ENCODE peak calls at places on chromosomes 2 and 18, in ten cellular contexts. One of them, this sample, is unnamed.

GRCh38 chr18:48662021-48662661 is 123.3 kb downstream of the CTIF start:
- DNase-seq in heart right ventricle: no peak
- DNase-seq in NCI-H1092 treated with DMSO at 0.1 percent for 48 hours: no peak
- DNase-seq in pancreas: no peak
- DNase-seq in AG10803: peak; percentile 69
- DNase-seq in upper lobe of right lung: no peak
- DNase-seq in HT1080: peak; percentile 65
- DNase-seq in skeletal muscle cell: no peak
- DNase-seq in hypothalamus: no peak
- DNase-seq in GM13977: no peak
- DNase-seq in this sample: no peak

GRCh38 chr2:235027558-235028214 is 75.9 kb downstream of the SH3BP4 start:
- DNase-seq in hypothalamus: no peak
- DNase-seq in skeletal muscle cell: no peak
- DNase-seq in HT1080: peak; percentile 73
- DNase-seq in GM13977: no peak
- DNase-seq in upper lobe of right lung: peak; percentile 29
- DNase-seq in heart right ventricle: no peak
- DNase-seq in NCI-H1092 treated with DMSO at 0.1 percent for 48 hours: no peak
- DNase-seq in AG10803: peak; percentile 84
- DNase-seq in pancreas: no peak
- DNase-seq in this sample: no peak

GRCh38 chr2:150309681-150310080 is 177.8 kb downstream of the RND3 start:
- DNase-seq in GM13977: no peak
- DNase-seq in NCI-H1092 treated with DMSO at 0.1 percent for 48 hours: no peak
- DNase-seq in skeletal muscle cell: no peak
- DNase-seq in heart right ventricle: no peak
- DNase-seq in upper lobe of right lung: no peak
- DNase-seq in hypothalamus: no peak
- DNase-seq in HT1080: no peak
- DNase-seq in pancreas: no peak
- DNase-seq in AG10803: no peak
- DNase-seq in this sample: no peak

GRCh38 chr2:7994397-7994951 is 687.4 kb upstream of the ID2 start:
- DNase-seq in skeletal muscle cell: no peak
- DNase-seq in hypothalamus: no peak
- DNase-seq in heart right ventricle: peak; percentile 17
- DNase-seq in GM13977: no peak
- DNase-seq in upper lobe of right lung: no peak
- DNase-seq in HT1080: no peak
- DNase-seq in AG10803: no peak
- DNase-seq in pancreas: peak; percentile 59
- DNase-seq in NCI-H1092 treated with DMSO at 0.1 percent for 48 hours: peak; percentile 56
- DNase-seq in this sample: no peak

GRCh38 chr2:11319939-11320338 is 24.5 kb downstream of the ROCK2 start:
- DNase-seq in NCI-H1092 treated with DMSO at 0.1 percent for 48 hours: no peak
- DNase-seq in GM13977: no peak
- DNase-seq in AG10803: no peak
- DNase-seq in skeletal muscle cell: no peak
- DNase-seq in upper lobe of right lung: no peak
- DNase-seq in heart right ventricle: no peak
- DNase-seq in HT1080: no peak
- DNase-seq in hypothalamus: no peak
- DNase-seq in pancreas: no peak
- DNase-seq in this sample: no peak

GRCh38 chr2:48009256-48009655 is 103.0 kb upstream of the FBXO11 start:
- DNase-seq in GM13977: no peak
- DNase-seq in skeletal muscle cell: no peak
- DNase-seq in hypothalamus: no peak
- DNase-seq in upper lobe of right lung: no peak
- DNase-seq in heart right ventricle: no peak
- DNase-seq in HT1080: no peak
- DNase-seq in AG10803: no peak
- DNase-seq in pancreas: no peak
- DNase-seq in NCI-H1092 treated with DMSO at 0.1 percent for 48 hours: no peak
- DNase-seq in this sample: no peak

GRCh38 chr2:56077352-56077915 is 106.4 kb upstream of the CCDC85A start:
- DNase-seq in skeletal muscle cell: no peak
- DNase-seq in GM13977: peak; percentile 8
- DNase-seq in HT1080: peak; percentile 22
- DNase-seq in AG10803: peak; percentile 15
- DNase-seq in heart right ventricle: no peak
- DNase-seq in upper lobe of right lung: no peak
- DNase-seq in pancreas: no peak
- DNase-seq in hypothalamus: no peak
- DNase-seq in NCI-H1092 treated with DMSO at 0.1 percent for 48 hours: peak; percentile 18
- DNase-seq in this sample: peak; percentile 16

GRCh38 chr2:161307676-161308075 is 549 bp upstream of the PSMD14 start:
- DNase-seq in GM13977: no peak
- DNase-seq in heart right ventricle: no peak
- DNase-seq in HT1080: no peak
- DNase-seq in AG10803: no peak
- DNase-seq in pancreas: no peak
- DNase-seq in NCI-H1092 treated with DMSO at 0.1 percent for 48 hours: no peak
- DNase-seq in upper lobe of right lung: no peak
- DNase-seq in hypothalamus: no peak
- DNase-seq in skeletal muscle cell: no peak
- DNase-seq in this sample: no peak

GRCh38 chr2:213219816-213220215 is 64.4 kb upstream of the SPAG16 start:
- DNase-seq in heart right ventricle: no peak
- DNase-seq in skeletal muscle cell: no peak
- DNase-seq in NCI-H1092 treated with DMSO at 0.1 percent for 48 hours: no peak
- DNase-seq in hypothalamus: no peak
- DNase-seq in pancreas: no peak
- DNase-seq in upper lobe of right lung: no peak
- DNase-seq in HT1080: no peak
- DNase-seq in GM13977: no peak
- DNase-seq in AG10803: no peak
- DNase-seq in this sample: no peak

GRCh38 chr2:113879457-113879856 is 10.4 kb upstream of the ACTR3 start:
- DNase-seq in hypothalamus: no peak
- DNase-seq in upper lobe of right lung: no peak
- DNase-seq in GM13977: no peak
- DNase-seq in NCI-H1092 treated with DMSO at 0.1 percent for 48 hours: no peak
- DNase-seq in heart right ventricle: no peak
- DNase-seq in AG10803: no peak
- DNase-seq in HT1080: no peak
- DNase-seq in skeletal muscle cell: no peak
- DNase-seq in pancreas: no peak
- DNase-seq in this sample: no peak

GRCh38 chr18:41323044-41323443 is 632.0 kb upstream of the PIK3C3 start:
- DNase-seq in upper lobe of right lung: no peak
- DNase-seq in pancreas: no peak
- DNase-seq in HT1080: peak; percentile 71
- DNase-seq in GM13977: no peak
- DNase-seq in AG10803: no peak
- DNase-seq in hypothalamus: no peak
- DNase-seq in heart right ventricle: no peak
- DNase-seq in NCI-H1092 treated with DMSO at 0.1 percent for 48 hours: no peak
- DNase-seq in skeletal muscle cell: peak; percentile 2
- DNase-seq in this sample: no peak

GRCh38 chr2:11128258-11128951 is 26.9 kb upstream of the SLC66A3 start:
- DNase-seq in HT1080: peak; percentile 82
- DNase-seq in AG10803: peak; percentile 71
- DNase-seq in NCI-H1092 treated with DMSO at 0.1 percent for 48 hours: no peak
- DNase-seq in skeletal muscle cell: no peak
- DNase-seq in hypothalamus: no peak
- DNase-seq in heart right ventricle: no peak
- DNase-seq in GM13977: no peak
- DNase-seq in upper lobe of right lung: no peak
- DNase-seq in pancreas: no peak
- DNase-seq in this sample: no peak

GRCh38 chr2:233976087-233976486 is 58.9 kb downstream of the TRPM8 start:
- DNase-seq in AG10803: no peak
- DNase-seq in heart right ventricle: no peak
- DNase-seq in skeletal muscle cell: no peak
- DNase-seq in HT1080: no peak
- DNase-seq in NCI-H1092 treated with DMSO at 0.1 percent for 48 hours: no peak
- DNase-seq in GM13977: no peak
- DNase-seq in hypothalamus: no peak
- DNase-seq in upper lobe of right lung: no peak
- DNase-seq in pancreas: no peak
- DNase-seq in this sample: no peak

GRCh38 chr2:232809349-232810124 is 33.2 kb upstream of the KCNJ13 start:
- DNase-seq in HT1080: no peak
- DNase-seq in AG10803: no peak
- DNase-seq in NCI-H1092 treated with DMSO at 0.1 percent for 48 hours: no peak
- DNase-seq in upper lobe of right lung: no peak
- DNase-seq in GM13977: no peak
- DNase-seq in heart right ventricle: no peak
- DNase-seq in skeletal muscle cell: no peak
- DNase-seq in hypothalamus: no peak
- DNase-seq in pancreas: no peak
- DNase-seq in this sample: peak; percentile 10

GRCh38 chr18:9850297-9850696 is 35.5 kb upstream of the TXNDC2 start:
- DNase-seq in HT1080: no peak
- DNase-seq in NCI-H1092 treated with DMSO at 0.1 percent for 48 hours: no peak
- DNase-seq in upper lobe of right lung: no peak
- DNase-seq in skeletal muscle cell: no peak
- DNase-seq in hypothalamus: no peak
- DNase-seq in pancreas: no peak
- DNase-seq in AG10803: no peak
- DNase-seq in GM13977: no peak
- DNase-seq in heart right ventricle: no peak
- DNase-seq in this sample: no peak

GRCh38 chr18:76426738-76427305 is 68.2 kb downstream of the ZNF516 start:
- DNase-seq in NCI-H1092 treated with DMSO at 0.1 percent for 48 hours: no peak
- DNase-seq in hypothalamus: no peak
- DNase-seq in AG10803: no peak
- DNase-seq in skeletal muscle cell: no peak
- DNase-seq in upper lobe of right lung: peak; percentile 73
- DNase-seq in pancreas: no peak
- DNase-seq in heart right ventricle: no peak
- DNase-seq in HT1080: no peak
- DNase-seq in GM13977: no peak
- DNase-seq in this sample: no peak

GRCh38 chr2:113245276-113245711 is 33.4 kb downstream of the PAX8 start:
- DNase-seq in AG10803: no peak
- DNase-seq in upper lobe of right lung: no peak
- DNase-seq in HT1080: no peak
- DNase-seq in heart right ventricle: no peak
- DNase-seq in NCI-H1092 treated with DMSO at 0.1 percent for 48 hours: no peak
- DNase-seq in GM13977: no peak
- DNase-seq in pancreas: no peak
- DNase-seq in hypothalamus: no peak
- DNase-seq in skeletal muscle cell: no peak
- DNase-seq in this sample: no peak

GRCh38 chr2:21043744-21044532 is at the start of gene APOB:
- DNase-seq in pancreas: peak; percentile 33
- DNase-seq in HT1080: no peak
- DNase-seq in hypothalamus: no peak
- DNase-seq in skeletal muscle cell: no peak
- DNase-seq in upper lobe of right lung: peak; percentile 65
- DNase-seq in AG10803: no peak
- DNase-seq in NCI-H1092 treated with DMSO at 0.1 percent for 48 hours: no peak
- DNase-seq in heart right ventricle: peak; percentile 29
- DNase-seq in GM13977: no peak
- DNase-seq in this sample: no peak

GRCh38 chr2:127078691-127079270 is 28.2 kb downstream of the BIN1 start:
- DNase-seq in NCI-H1092 treated with DMSO at 0.1 percent for 48 hours: no peak
- DNase-seq in skeletal muscle cell: no peak
- DNase-seq in AG10803: no peak
- DNase-seq in GM13977: no peak
- DNase-seq in HT1080: no peak
- DNase-seq in heart right ventricle: no peak
- DNase-seq in hypothalamus: no peak
- DNase-seq in upper lobe of right lung: no peak
- DNase-seq in pancreas: no peak
- DNase-seq in this sample: no peak

GRCh38 chr2:103638978-103639377 is 877.1 kb downstream of the TMEM182 start:
- DNase-seq in NCI-H1092 treated with DMSO at 0.1 percent for 48 hours: no peak
- DNase-seq in hypothalamus: no peak
- DNase-seq in AG10803: no peak
- DNase-seq in pancreas: no peak
- DNase-seq in heart right ventricle: no peak
- DNase-seq in skeletal muscle cell: no peak
- DNase-seq in HT1080: no peak
- DNase-seq in GM13977: no peak
- DNase-seq in upper lobe of right lung: no peak
- DNase-seq in this sample: no peak

GRCh38 chr2:119333833-119334232 is 32.8 kb downstream of the C2orf76 start:
- DNase-seq in skeletal muscle cell: no peak
- DNase-seq in NCI-H1092 treated with DMSO at 0.1 percent for 48 hours: no peak
- DNase-seq in hypothalamus: no peak
- DNase-seq in pancreas: no peak
- DNase-seq in upper lobe of right lung: no peak
- DNase-seq in GM13977: no peak
- DNase-seq in HT1080: no peak
- DNase-seq in heart right ventricle: no peak
- DNase-seq in AG10803: no peak
- DNase-seq in this sample: no peak

GRCh38 chr2:174761837-174762236 is 2.4 kb downstream of the CHRNA1 start:
- DNase-seq in heart right ventricle: no peak
- DNase-seq in skeletal muscle cell: peak; percentile 47
- DNase-seq in GM13977: no peak
- DNase-seq in HT1080: no peak
- DNase-seq in NCI-H1092 treated with DMSO at 0.1 percent for 48 hours: no peak
- DNase-seq in upper lobe of right lung: no peak
- DNase-seq in pancreas: no peak
- DNase-seq in hypothalamus: no peak
- DNase-seq in AG10803: peak; percentile 40
- DNase-seq in this sample: peak; percentile 28

GRCh38 chr2:47401789-47402554 is 984 bp upstream of the MSH2 start:
- DNase-seq in HT1080: no peak
- DNase-seq in AG10803: no peak
- DNase-seq in skeletal muscle cell: no peak
- DNase-seq in NCI-H1092 treated with DMSO at 0.1 percent for 48 hours: peak; percentile 18
- DNase-seq in hypothalamus: no peak
- DNase-seq in pancreas: no peak
- DNase-seq in heart right ventricle: no peak
- DNase-seq in upper lobe of right lung: no peak
- DNase-seq in GM13977: no peak
- DNase-seq in this sample: no peak

GRCh38 chr2:38129987-38130386 is 54.0 kb upstream of the CYP1B1 start:
- DNase-seq in skeletal muscle cell: no peak
- DNase-seq in heart right ventricle: no peak
- DNase-seq in GM13977: no peak
- DNase-seq in hypothalamus: no peak
- DNase-seq in HT1080: peak; percentile 31
- DNase-seq in AG10803: no peak
- DNase-seq in pancreas: no peak
- DNase-seq in NCI-H1092 treated with DMSO at 0.1 percent for 48 hours: no peak
- DNase-seq in upper lobe of right lung: no peak
- DNase-seq in this sample: no peak

GRCh38 chr18:42977982-42978595 is 137.4 kb downstream of the RIT2 start:
- DNase-seq in NCI-H1092 treated with DMSO at 0.1 percent for 48 hours: peak; percentile 99
- DNase-seq in GM13977: no peak
- DNase-seq in heart right ventricle: no peak
- DNase-seq in hypothalamus: no peak
- DNase-seq in HT1080: no peak
- DNase-seq in AG10803: no peak
- DNase-seq in skeletal muscle cell: no peak
- DNase-seq in upper lobe of right lung: no peak
- DNase-seq in pancreas: no peak
- DNase-seq in this sample: peak; percentile 54

GRCh38 chr2:154427453-154427852 is 271.0 kb upstream of the KCNJ3 start:
- DNase-seq in skeletal muscle cell: no peak
- DNase-seq in pancreas: no peak
- DNase-seq in GM13977: no peak
- DNase-seq in hypothalamus: no peak
- DNase-seq in heart right ventricle: no peak
- DNase-seq in upper lobe of right lung: no peak
- DNase-seq in HT1080: no peak
- DNase-seq in NCI-H1092 treated with DMSO at 0.1 percent for 48 hours: no peak
- DNase-seq in AG10803: no peak
- DNase-seq in this sample: no peak

GRCh38 chr2:150811259-150811912 is 323.9 kb upstream of the RND3 start:
- DNase-seq in upper lobe of right lung: no peak
- DNase-seq in skeletal muscle cell: no peak
- DNase-seq in HT1080: no peak
- DNase-seq in pancreas: no peak
- DNase-seq in heart right ventricle: no peak
- DNase-seq in NCI-H1092 treated with DMSO at 0.1 percent for 48 hours: no peak
- DNase-seq in hypothalamus: no peak
- DNase-seq in AG10803: peak; percentile 63
- DNase-seq in GM13977: no peak
- DNase-seq in this sample: no peak

GRCh38 chr2:28004086-28004485 is 113.6 kb downstream of the BABAM2 start:
- DNase-seq in HT1080: peak; percentile 84
- DNase-seq in pancreas: no peak
- DNase-seq in skeletal muscle cell: peak; percentile 83
- DNase-seq in GM13977: no peak
- DNase-seq in hypothalamus: no peak
- DNase-seq in heart right ventricle: no peak
- DNase-seq in AG10803: peak; percentile 77
- DNase-seq in upper lobe of right lung: no peak
- DNase-seq in NCI-H1092 treated with DMSO at 0.1 percent for 48 hours: no peak
- DNase-seq in this sample: no peak

This sample was measured in G401.